ENCODE peak calls at places on chromosome 1, in six cellular contexts. One of them, this sample, is unnamed.

GRCh38 chr1:180606109-180606508 is 25.7 kb upstream of the XPR1 start:
- DNase-seq in HFF-Myc: no peak
- DNase-seq in left cardiac atrium: no peak
- DNase-seq in NCI-H1105: no peak
- DNase-seq in EL: no peak
- DNase-seq in HuH-7.5: no peak
- DNase-seq in this sample: peak; percentile 33

GRCh38 chr1:36070349-36070748 is 13.5 kb upstream of the TEKT2 start:
- DNase-seq in HFF-Myc: no peak
- DNase-seq in left cardiac atrium: no peak
- DNase-seq in NCI-H1105: no peak
- DNase-seq in EL: no peak
- DNase-seq in HuH-7.5: no peak
- DNase-seq in this sample: no peak

GRCh38 chr1:4633346-4633745 is 21.1 kb upstream of the AJAP1 start:
- DNase-seq in HFF-Myc: no peak
- DNase-seq in left cardiac atrium: no peak
- DNase-seq in NCI-H1105: no peak
- DNase-seq in EL: no peak
- DNase-seq in HuH-7.5: no peak
- DNase-seq in this sample: peak; percentile 29

GRCh38 chr1:169889871-169890270 is 3.8 kb downstream of the SCYL3 start:
- DNase-seq in HFF-Myc: no peak
- DNase-seq in left cardiac atrium: no peak
- DNase-seq in NCI-H1105: no peak
- DNase-seq in EL: no peak
- DNase-seq in HuH-7.5: no peak
- DNase-seq in this sample: no peak

GRCh38 chr1:1293258-1293617 is 13.0 kb downstream of the SCNN1D start:
- DNase-seq in HFF-Myc: no peak
- DNase-seq in left cardiac atrium: no peak
- DNase-seq in NCI-H1105: no peak
- DNase-seq in EL: no peak
- DNase-seq in HuH-7.5: no peak
- DNase-seq in this sample: no peak

GRCh38 chr1:27643626-27644368 is 8.8 kb upstream of the FGR start:
- DNase-seq in HFF-Myc: no peak
- DNase-seq in left cardiac atrium: peak; percentile 63
- DNase-seq in NCI-H1105: no peak
- DNase-seq in EL: peak; percentile 64
- DNase-seq in HuH-7.5: peak; percentile 61
- DNase-seq in this sample: peak; percentile 76

GRCh38 chr1:112529301-112529700 is 20.5 kb downstream of the WNT2B start:
- DNase-seq in HFF-Myc: no peak
- DNase-seq in left cardiac atrium: no peak
- DNase-seq in NCI-H1105: no peak
- DNase-seq in EL: no peak
- DNase-seq in HuH-7.5: no peak
- DNase-seq in this sample: no peak

GRCh38 chr1:241507189-241507820 is 12.2 kb downstream of the FH start:
- DNase-seq in HFF-Myc: no peak
- DNase-seq in left cardiac atrium: no peak
- DNase-seq in NCI-H1105: no peak
- DNase-seq in EL: no peak
- DNase-seq in HuH-7.5: no peak
- DNase-seq in this sample: no peak